ENCODE peak calls at places on chromosomes 3 and 15, in eight cellular contexts. T is stimulated activated CD4-positive, alpha-beta T cell treated with anti-CD3 and anti-CD28 coated beads, Interleukin-2, amount 100 ng/mL, for 48 hours; S is astrocyte of the hippocampus; V is BE2C; O is RCC 7860; I is heart left ventricle; W is aorta; G is CD8-positive, alpha-beta T cell. M is an unnamed sample.

GRCh38 chr3:188845514-188845913 is 326.3 kb upstream of the TPRG1 start:
- DNase-seq in T (no peak), S (no peak), V (no peak), O (no peak), I (no peak), W (no peak), G (no peak), M (no peak)

GRCh38 chr3:108603689-108604088 is 14.2 kb downstream of the DZIP3 start:
- DNase-seq in T (no peak), S (no peak), V (no peak), O (no peak), I (no peak), W (no peak), G (peak; percentile 9), M (no peak)

GRCh38 chr15:92930776-92931175 is 30.7 kb downstream of the CHD2 start:
- DNase-seq in T (no peak), S (peak; percentile 90), V (no peak), O (peak; percentile 48), I (no peak), W (no peak), G (no peak), M (no peak)

GRCh38 chr3:58557496-58557895 is 19.7 kb downstream of the FAM107A start:
- DNase-seq in T (no peak), S (no peak), V (no peak), O (no peak), I (no peak), W (no peak), G (no peak), M (no peak)

GRCh38 chr3:64674591-64675076 is 13.2 kb downstream of the ADAMTS9 start:
- DNase-seq in T (no peak), S (peak; percentile 92), V (peak; percentile 74), O (peak; percentile 80), I (no peak), W (no peak), G (no peak), M (no peak)

GRCh38 chr15:91133511-91133910 is 33.5 kb downstream of the SV2B start:
- DNase-seq in T (no peak), S (no peak), V (no peak), O (no peak), I (no peak), W (no peak), G (no peak), M (no peak)

GRCh38 chr3:10023587-10024310 is 2.5 kb upstream of the FANCD2 start:
- DNase-seq in T (no peak), S (peak; percentile 63), V (no peak), O (peak; percentile 69), I (no peak), W (no peak), G (no peak), M (no peak)

GRCh38 chr3:157500232-157500631 is 3.0 kb downstream of the VEPH1 start:
- DNase-seq in T (no peak), S (no peak), V (no peak), O (peak; percentile 49), I (no peak), W (no peak), G (no peak), M (no peak)

GRCh38 chr3:190773948-190774347 is 88.5 kb downstream of the GMNC start:
- DNase-seq in T (no peak), S (no peak), V (no peak), O (no peak), I (peak; percentile 66), W (no peak), G (no peak), M (no peak)

GRCh38 chr3:53216723-53217122 is 39.1 kb downstream of the TKT start:
- DNase-seq in T (no peak), S (no peak), V (no peak), O (no peak), I (no peak), W (no peak), G (no peak), M (no peak)

GRCh38 chr15:34366271-34367043 is 539 bp downstream of the LPCAT4 start:
- DNase-seq in T (peak; percentile 25), S (peak; percentile 61), V (peak; percentile 75), O (peak; percentile 40), I (peak; percentile 85), W (peak; percentile 85), G (peak; percentile 40), M (peak; percentile 90)

M was measured in spleen.